ENCODE peak calls at places on chromosomes 3 and 15, in seven cellular contexts. V is GM04504; Z is transverse colon; I is posterior vena cava; K is brain microvascular endothelial cell; P is stimulated activated CD8-positive, alpha-beta memory T cell treated with anti-CD3 and anti-CD28 coated beads, Interleukin-7, amount 100 ng/mL, for 1 hour; F is T follicular helper cell. M is an unnamed sample.

GRCh38 chr15:62607643-62608042 is 434.9 kb upstream of the TPM1 start:
- DNase-seq in V (no peak), P (no peak), I (no peak), F (no peak), K (peak), Z (no peak), M (no peak)

GRCh38 chr3:194399874-194400411 is 877 bp upstream of the GP5 start:
- DNase-seq in V (no peak), I (no peak), K (no peak), F (no peak), P (no peak), Z (no peak), M (no peak)

GRCh38 chr3:23071758-23072157 is 131.4 kb upstream of the UBE2E2 start:
- DNase-seq in F (no peak), Z (peak), P (no peak), K (no peak), V (no peak), I (no peak), M (no peak)

GRCh38 chr15:43908641-43909040 is 81.8 kb downstream of the WDR76 start:
- DNase-seq in Z (no peak), I (no peak), V (no peak), P (no peak), F (no peak), K (no peak), M (no peak)

GRCh38 chr3:72255191-72255590 is 470.2 kb upstream of the PROK2 start:
- DNase-seq in I (no peak), P (no peak), F (no peak), V (no peak), K (no peak), Z (peak), M (no peak)

GRCh38 chr3:167740961-167741587 is 5.6 kb downstream of the SERPINI1 start:
- DNase-seq in K (peak), Z (no peak), P (no peak), V (no peak), I (no peak), F (no peak), M (no peak)

GRCh38 chr3:178560759-178561158 is 24.5 kb downstream of the KCNMB2 start:
- DNase-seq in P (no peak), Z (no peak), I (no peak), K (no peak), V (no peak), F (no peak), M (no peak)

GRCh38 chr3:188574885-188575284 is 420.9 kb downstream of the LPP start:
- DNase-seq in K (no peak), Z (no peak), V (no peak), P (no peak), F (no peak), I (no peak), M (no peak)

GRCh38 chr3:13277860-13278531 is 142.1 kb downstream of the NUP210 start:
- DNase-seq in F (no peak), K (peak), P (no peak), V (no peak), I (peak), Z (no peak), M (no peak)

GRCh38 chr3:10816019-10816862 is at the start of gene SLC6A11:
- DNase-seq in F (no peak), V (no peak), P (no peak), Z (no peak), I (peak), K (no peak), M (no peak)

GRCh38 chr15:73826711-73827243 is 46.6 kb upstream of the TBC1D21 start:
- DNase-seq in Z (no peak), I (no peak), V (no peak), F (no peak), K (no peak), P (no peak), M (no peak)

GRCh38 chr3:10977864-10978510 is 14.6 kb upstream of the SLC6A1 start:
- DNase-seq in V (no peak), K (peak), Z (no peak), F (no peak), I (no peak), P (no peak), M (no peak)

M was measured in AG09319.